ENCODE peak calls at places on chromosomes 3 and 15, in seven cellular contexts. B, C, X, Z, D, S and V are unnamed samples. For H3K4me1, the result is how much of the 10 kb centered on the place peaks cover.

GRCh38 chr3:13261104-13261800 is 158.9 kb downstream of the NUP210 start:
- DNase-seq in B (no peak), D (no peak), Z (no peak), C (no peak), S (no peak), X (peak), V (no peak)

GRCh38 chr15:59255647-59256380 is 49.2 kb downstream of the LDHAL6B start:
- DNase-seq in D (no peak), C (no peak), Z (peak), X (no peak), B (peak), S (peak), V (no peak)

GRCh38 chr3:9809239-9809614 is 835 bp upstream of the TTLL3 start:
- DNase-seq in Z (no peak), S (no peak), D (no peak), C (no peak), X (no peak), B (peak), V (no peak)

GRCh38 chr15:90539789-90540188 is 10.1 kb downstream of the CRTC3 start:
- DNase-seq in D (no peak), C (no peak), Z (peak), S (no peak), X (no peak), B (no peak), V (no peak)

GRCh38 chr15:98609144-98609852 is 39.0 kb upstream of the IGF1R start:
- DNase-seq in C (no peak), D (no peak), Z (no peak), B (no peak), X (peak), S (peak), V (peak)

GRCh38 chr15:75454471-75455418 is 3.3 kb upstream of the SIN3A start:
- DNase-seq in B (peak), X (peak), Z (peak), D (no peak), S (peak), C (no peak), V (peak)

GRCh38 chr15:95018888-95019545 is 787.7 kb downstream of the MCTP2 start:
- DNase-seq in S (peak), X (no peak), D (no peak), B (no peak), C (no peak), Z (no peak), V (no peak)

GRCh38 chr3:151639096-151639740 is 94.5 kb upstream of the AADACL2 start:
- DNase-seq in D (peak), C (no peak), S (no peak), X (no peak), B (no peak), Z (no peak), V (no peak)

GRCh38 chr3:24365168-24365567 is 129.5 kb downstream of the THRB start:
- DNase-seq in S (peak), X (no peak), D (peak), C (peak), B (peak), Z (no peak), V (peak)

GRCh38 chr3:127034990-127035652 is 52.2 kb downstream of the PLXNA1 start:
- DNase-seq in S (no peak), D (no peak), X (no peak), Z (no peak), C (no peak), B (no peak), V (no peak)

GRCh38 chr15:64162869-64163661 is at the start of gene PPIB:
- DNase-seq in D (peak), X (peak), Z (peak), S (peak), C (peak), B (peak), V (peak)

GRCh38 chr3:157066335-157067071 is 93.4 kb downstream of the CCNL1 start:
- DNase-seq in S (peak), C (no peak), Z (no peak), B (no peak), D (no peak), X (no peak), V (no peak)

GRCh38 chr3:51998774-51999173 is 3.1 kb upstream of the RPL29 start:
- DNase-seq in D (no peak), Z (no peak), X (no peak), S (no peak), B (no peak), C (no peak), V (no peak)

GRCh38 chr3:71476950-71477349 is 106.6 kb downstream of the FOXP1 start:
- DNase-seq in B (no peak), S (no peak), X (no peak), D (no peak), Z (no peak), C (no peak), V (no peak)

GRCh38 chr15:90529369-90530249 is at the start of gene CRTC3:
- DNase-seq in Z (peak), C (peak), B (peak), X (peak), D (peak), S (peak), V (peak)

GRCh38 chr3:20173844-20174410 is 12.1 kb downstream of the SGO1 start:
- DNase-seq in B (no peak), X (no peak), S (no peak), Z (no peak), D (no peak), C (no peak), V (peak)

GRCh38 chr3:120147072-120147871 is 53.0 kb upstream of the GSK3B start:
- DNase-seq in D (no peak), C (no peak), X (no peak), Z (peak), S (no peak), B (peak), V (peak)

GRCh38 chr3:10937141-10937825 is 55.3 kb upstream of the SLC6A1 start:
- DNase-seq in X (no peak), S (no peak), D (no peak), C (no peak), Z (no peak), B (no peak), V (no peak)

GRCh38 chr3:11640009-11640673 is 3.6 kb downstream of the VGLL4 start:
- DNase-seq in Z (no peak), C (no peak), B (no peak), D (no peak), X (no peak), S (no peak), V (no peak)

GRCh38 chr3:56923546-56924224 is 121.9 kb upstream of the ARHGEF3 start:
- DNase-seq in C (peak), D (peak), B (peak), X (no peak), Z (peak), S (peak), V (no peak)

GRCh38 chr3:151203053-151203420 is at the start of gene GPR171:
- DNase-seq in Z (peak), C (no peak), S (no peak), B (peak), X (no peak), D (no peak), V (no peak)

GRCh38 chr15:55741592-55742497 is 1.1 kb downstream of the PRTG start:
- DNase-seq in D (peak), B (no peak), C (peak), Z (no peak), X (peak), S (no peak), V (peak)

GRCh38 chr15:33913459-33913858 is 54.8 kb upstream of the CHRM5 start:
- DNase-seq in D (no peak), Z (no peak), X (no peak), B (no peak), C (no peak), S (peak), V (no peak)

GRCh38 chr15:33910741-33911140 is 57.6 kb upstream of the CHRM5 start:
- DNase-seq in D (no peak), X (no peak), B (no peak), S (peak), C (no peak), Z (no peak), V (no peak)

GRCh38 chr15:33912326-33912725 is 56.0 kb upstream of the CHRM5 start:
- DNase-seq in C (no peak), B (no peak), Z (no peak), X (no peak), S (no peak), D (no peak), V (no peak)

DNA sequence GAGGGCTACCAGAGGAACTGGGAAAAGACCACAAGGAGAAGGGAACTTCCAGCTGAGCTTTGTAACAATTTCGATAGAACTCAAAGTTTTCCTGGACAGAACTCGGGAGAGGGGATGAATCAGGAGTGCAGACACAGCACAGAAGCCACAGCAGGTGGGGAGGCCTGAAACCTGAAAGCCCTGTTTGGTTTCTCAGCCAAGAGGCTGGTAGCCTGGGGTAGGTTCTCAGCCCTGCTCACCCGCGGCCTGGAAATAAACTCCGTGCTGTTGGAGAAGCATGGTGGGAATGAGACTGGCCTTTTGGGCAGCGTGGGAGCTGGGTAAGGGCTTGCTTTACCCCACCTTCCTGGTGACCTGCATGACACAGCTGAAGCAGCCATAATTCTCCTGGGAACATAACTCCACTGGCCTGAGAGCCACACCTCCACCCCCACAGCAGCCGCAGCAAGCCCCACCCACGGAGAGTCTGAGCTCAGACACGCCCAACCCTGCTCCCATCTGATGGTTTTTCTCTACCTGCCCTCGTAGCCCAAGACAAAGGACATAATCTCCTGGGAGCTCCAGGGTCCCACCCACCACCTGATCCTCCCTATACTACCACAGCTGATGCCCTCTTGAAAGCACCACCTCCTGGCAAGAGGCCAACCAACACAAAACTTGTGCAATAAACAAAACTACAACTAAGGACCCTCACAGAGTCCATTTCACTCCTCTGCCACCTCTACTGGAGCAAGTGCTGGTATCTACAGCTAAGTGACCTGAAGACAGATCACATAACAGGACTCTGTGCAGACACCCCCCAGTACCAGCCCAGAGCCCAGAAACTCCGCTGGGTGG is 52.5 kb upstream of the CHRM5 start:
- DNase-seq in S (no peak), Z (no peak), D (no peak), B (peak), C (no peak), X (no peak), V (no peak)
- H3K4me3 ChIP-seq in S (no peak), Z (no peak), D (no peak), B (no peak), C (no peak), X (no peak), V (no peak)

GRCh38 chr3:49339947-49340800 is at the start of gene USP4:
- DNase-seq in C (peak), X (peak), D (peak), Z (peak), B (peak), S (peak), V (peak)
- H3K4me1 ChIP-seq in C (under half), X (under half), D (under half), Z (under half), B (under half), S (under half), V (under half)

GRCh38 chr3:25428950-25429349 is 887 bp downstream of the RARB start:
- DNase-seq in Z (no peak), S (peak), X (no peak), C (no peak), B (no peak), D (no peak), V (no peak)
- H3K4me3 ChIP-seq in Z (no peak), S (peak), X (peak), C (peak), B (peak), D (peak), V (no peak)

GRCh38 chr15:49888727-49889126 is 230.3 kb downstream of the ATP8B4 start:
- DNase-seq in X (no peak), Z (no peak), D (no peak), C (no peak), S (no peak), B (no peak), V (no peak)

GRCh38 chr15:49889525-49889924 is 229.5 kb downstream of the ATP8B4 start:
- DNase-seq in Z (no peak), D (no peak), C (no peak), S (no peak), X (no peak), B (no peak), V (no peak)

GRCh38 chr15:49888341-49888693 is 230.7 kb downstream of the ATP8B4 start:
- DNase-seq in D (no peak), Z (no peak), C (no peak), X (no peak), S (no peak), B (no peak), V (no peak)

GRCh38 chr15:49890689-49891088 is 228.3 kb downstream of the ATP8B4 start:
- DNase-seq in Z (no peak), D (no peak), B (peak), C (no peak), S (no peak), X (no peak), V (no peak)

GRCh38 chr15:49887604-49888340 is 231.3 kb downstream of the ATP8B4 start:
- DNase-seq in X (no peak), C (no peak), S (peak), D (no peak), Z (no peak), B (no peak), V (no peak)
- H3K4me1 ChIP-seq in X (under half), C (under half), S (under half), D (under half), Z (under half), B (under half), V (under half)

DNA sequence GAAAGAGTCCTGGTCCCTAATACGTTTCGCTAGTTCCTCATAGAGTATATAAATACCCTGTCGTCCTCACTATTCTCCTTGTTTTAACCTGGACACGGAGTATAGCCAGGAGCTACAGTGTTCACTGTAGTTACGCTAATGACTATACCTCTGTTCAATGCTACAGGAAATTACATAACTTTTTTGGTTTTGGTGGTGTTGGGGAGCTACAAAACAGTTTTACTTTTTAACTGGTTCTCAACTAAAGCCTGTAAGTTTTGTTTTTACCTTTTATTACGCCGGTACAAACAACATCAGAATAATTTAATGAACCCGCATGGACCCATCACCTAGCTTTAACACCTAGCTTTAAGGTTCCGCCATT is 1.5 kb downstream of the LMLN start:
- DNase-seq in C (no peak), B (no peak), D (no peak), S (no peak), Z (peak), X (no peak), V (no peak)
- H3K4me3 ChIP-seq in C (no peak), B (no peak), D (no peak), S (peak), Z (peak), X (no peak), V (peak)

GRCh38 chr3:196794467-196794866 is 54.8 kb downstream of the PAK2 start:
- DNase-seq in D (no peak), C (no peak), X (no peak), S (no peak), Z (no peak), B (no peak), V (no peak)

GRCh38 chr3:196792771-196793170 is 53.1 kb downstream of the PAK2 start:
- DNase-seq in S (peak), Z (no peak), X (no peak), D (no peak), B (no peak), C (no peak), V (no peak)

GRCh38 chr3:196796317-196796716 is 56.7 kb downstream of the PAK2 start:
- DNase-seq in B (no peak), X (no peak), S (no peak), C (no peak), Z (no peak), D (no peak), V (no peak)

GRCh38 chr3:196790636-196791035 is 51.0 kb downstream of the PAK2 start:
- DNase-seq in B (no peak), X (no peak), S (no peak), Z (no peak), D (no peak), C (no peak), V (no peak)

GRCh38 chr3:196793224-196793623 is 53.6 kb downstream of the PAK2 start:
- DNase-seq in X (no peak), B (no peak), C (no peak), D (no peak), S (peak), Z (no peak), V (no peak)
- H3K4me1 ChIP-seq in X (under half), B (under half), C (under half), D (under half), S (under half), Z (under half), V (under half)

GRCh38 chr15:77376770-77377169 is 43.1 kb downstream of the PEAK1 start:
- DNase-seq in B (no peak), C (no peak), X (no peak), Z (no peak), S (no peak), D (no peak), V (no peak)
- H3K4me3 ChIP-seq in B (no peak), C (no peak), X (no peak), Z (no peak), S (no peak), D (no peak), V (no peak)

DNA sequence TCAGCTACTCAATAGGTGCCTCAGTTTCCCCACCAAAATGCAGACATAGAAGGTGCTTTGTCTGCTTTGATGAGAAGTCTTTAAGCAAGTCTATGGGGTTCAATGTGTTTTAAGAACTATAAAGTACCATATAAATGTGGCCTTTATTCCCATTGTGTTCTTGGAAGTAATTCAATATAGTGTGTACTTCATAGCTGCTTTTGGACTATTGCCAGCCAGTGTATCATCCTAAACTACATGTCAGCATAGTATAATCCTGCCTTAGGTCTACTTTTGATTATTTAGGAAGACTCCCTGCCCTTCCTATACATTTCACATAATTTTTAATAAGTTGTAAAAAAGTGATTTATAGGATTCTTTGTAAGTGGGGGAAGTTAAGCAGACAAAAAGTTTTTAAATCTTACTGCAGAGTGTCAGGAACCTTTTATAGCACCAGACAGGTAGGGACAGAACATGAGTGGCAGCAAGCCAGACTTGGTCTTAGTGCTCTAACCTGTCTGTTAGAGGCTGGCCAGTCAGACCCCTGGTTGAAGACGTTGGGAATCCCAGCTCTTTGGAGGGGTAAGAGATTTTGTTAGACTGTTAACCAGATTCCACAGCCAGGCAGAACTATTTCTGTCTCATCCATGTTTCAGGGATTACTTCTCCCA is 48.4 kb downstream of the MLH1 start:
- DNase-seq in X (no peak), C (no peak), Z (no peak), B (no peak), S (no peak), D (no peak), V (no peak)
- H3K4me1 ChIP-seq in X (under half), C (under half), Z (under half), B (under half), S (under half), D (under half), V (under half)

GRCh38 chr3:42876401-42876800 is 722 bp upstream of the CYP8B1 start:
- DNase-seq in C (no peak), S (no peak), Z (no peak), D (no peak), B (no peak), X (no peak), V (no peak)

GRCh38 chr3:42876940-42877720 is 1.5 kb upstream of the CYP8B1 start:
- DNase-seq in D (no peak), B (no peak), C (no peak), S (no peak), X (no peak), Z (no peak), V (no peak)

GRCh38 chr3:42880601-42881451 is 5.1 kb upstream of the CYP8B1 start:
- DNase-seq in S (peak), Z (peak), B (peak), X (peak), C (peak), D (peak), V (peak)

GRCh38 chr3:42884324-42884723 is 8.6 kb upstream of the CYP8B1 start:
- DNase-seq in Z (no peak), B (no peak), C (no peak), D (no peak), S (no peak), X (no peak), V (no peak)

GRCh38 chr3:42880183-42880582 is 4.5 kb upstream of the CYP8B1 start:
- DNase-seq in Z (peak), X (no peak), D (no peak), S (no peak), C (no peak), B (no peak), V (no peak)
- H3K4me3 ChIP-seq in Z (peak), X (no peak), D (no peak), S (peak), C (no peak), B (no peak), V (no peak)

GRCh38 chr15:53122818-53123217 is 332.7 kb upstream of the ONECUT1 start:
- DNase-seq in D (no peak), S (no peak), B (no peak), X (no peak), C (no peak), Z (no peak), V (no peak)
- H3K4me1 ChIP-seq in D (under half), S (under half), B (under half), X (under half), C (under half), Z (under half), V (under half)